ENCODE peak calls at places on chromosomes 3 and 15, in seven cellular contexts. B is A549, M is tibial nerve, D is cardiac fibroblast, N is heart left ventricle, V is choroid plexus epithelial cell, L is lung. I is an unnamed sample.

GRCh38 chr3:171620825-171621434 is 160.7 kb upstream of the TNIK start:
- DNase-seq in B (no peak), M (no peak), D (peak), N (no peak), V (peak), L (no peak), I (no peak)

GRCh38 chr3:186254676-186255665 is 107.1 kb downstream of the DGKG start:
- DNase-seq in B (no peak), M (no peak), D (no peak), N (no peak), V (no peak), L (no peak), I (no peak)

GRCh38 chr3:15520804-15521572 is 518 bp downstream of the COLQ start:
- DNase-seq in B (no peak), M (no peak), D (no peak), N (no peak), V (no peak), L (no peak), I (no peak)

GRCh38 chr15:22884344-22884743 is 45.9 kb downstream of the NIPA2 start:
- DNase-seq in B (no peak), M (no peak), D (no peak), N (no peak), V (peak), L (no peak), I (no peak)

GRCh38 chr15:49622561-49622960 is 1.7 kb downstream of the DTWD1 start:
- DNase-seq in B (peak), M (no peak), D (peak), N (no peak), V (peak), L (no peak), I (no peak)

GRCh38 chr3:143608966-143609365 is 239.3 kb downstream of the SLC9A9 start:
- DNase-seq in B (no peak), M (no peak), D (peak), N (no peak), V (peak), L (no peak), I (no peak)

GRCh38 chr3:18087963-18088362 is 337.2 kb downstream of the SATB1 start:
- DNase-seq in B (no peak), M (no peak), D (no peak), N (no peak), V (no peak), L (no peak), I (no peak)

GRCh38 chr3:177776656-177777055 is 579.4 kb upstream of the TBL1XR1 start:
- DNase-seq in B (no peak), M (no peak), D (peak), N (no peak), V (peak), L (no peak), I (no peak)

GRCh38 chr3:127074900-127075360 is 92.0 kb downstream of the PLXNA1 start:
- DNase-seq in B (no peak), M (no peak), D (peak), N (peak), V (peak), L (no peak), I (no peak)

GRCh38 chr3:160027541-160028195 is 39.0 kb downstream of the IL12A start:
- DNase-seq in B (peak), M (no peak), D (peak), N (no peak), V (peak), L (no peak), I (no peak)

GRCh38 chr3:158770254-158771017 is 31.4 kb upstream of the MFSD1 start:
- DNase-seq in B (peak), M (no peak), D (peak), N (no peak), V (peak), L (no peak), I (no peak)

GRCh38 chr3:104273046-104273649 is 1093.6 kb upstream of the ALCAM start:
- DNase-seq in B (peak), M (no peak), D (peak), N (no peak), V (peak), L (no peak), I (no peak)

GRCh38 chr15:76376029-76376428 is 39.5 kb downstream of the ISL2 start:
- DNase-seq in B (no peak), M (no peak), D (no peak), N (peak), V (peak), L (peak), I (no peak)

GRCh38 chr15:34490421-34491193 is 53.0 kb upstream of the GOLGA8A start:
- DNase-seq in B (no peak), M (no peak), D (no peak), N (no peak), V (no peak), L (no peak), I (no peak)

GRCh38 chr3:183768114-183768513 is 57.3 kb downstream of the MAP6D1 start:
- DNase-seq in B (no peak), M (no peak), D (no peak), N (no peak), V (no peak), L (peak), I (no peak)

GRCh38 chr15:31100738-31101137 is 787 bp downstream of the TRPM1 start:
- DNase-seq in B (no peak), M (no peak), D (no peak), N (no peak), V (no peak), L (no peak), I (no peak)

GRCh38 chr3:64093825-64094712 is 70.8 kb upstream of the PSMD6 start:
- DNase-seq in B (no peak), M (no peak), D (no peak), N (no peak), V (no peak), L (no peak), I (no peak)

GRCh38 chr15:91258436-91258779 is 158.4 kb downstream of the SV2B start:
- DNase-seq in B (peak), M (no peak), D (no peak), N (no peak), V (no peak), L (no peak), I (peak)

GRCh38 chr3:138078096-138078495 is 37.3 kb downstream of the DZIP1L start:
- DNase-seq in B (peak), M (no peak), D (peak), N (no peak), V (peak), L (no peak), I (no peak)

GRCh38 chr3:16399473-16399872 is 114.0 kb downstream of the RFTN1 start:
- DNase-seq in B (peak), M (no peak), D (peak), N (no peak), V (peak), L (peak), I (no peak)

DNA sequence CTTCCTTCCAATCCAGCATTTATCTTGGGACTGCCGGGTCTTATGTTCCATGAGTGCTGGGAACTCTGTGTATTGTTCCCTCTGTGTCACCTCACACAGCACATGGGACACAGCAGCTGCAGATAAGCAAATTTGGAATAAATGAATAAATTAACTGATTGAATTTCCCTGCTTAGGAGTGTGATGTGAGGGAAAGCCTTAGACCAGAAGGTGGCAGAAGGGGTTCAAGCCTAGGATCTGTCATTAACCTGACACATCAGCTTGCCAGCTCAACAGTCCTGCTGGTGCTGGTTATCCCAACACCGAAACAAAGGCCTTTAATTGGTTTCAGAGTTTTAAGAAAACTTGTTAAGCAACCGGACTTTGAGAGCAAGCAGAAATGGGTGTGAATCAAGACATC is 114.4 kb downstream of the OXSM start:
- DNase-seq in B (no peak), M (no peak), D (no peak), N (no peak), V (no peak), L (no peak), I (peak)
- TF ChIP-seq CTCF in B (no peak), M (peak), D (no peak), N (peak), V (no peak), L (no peak), I (no peak)

DNA sequence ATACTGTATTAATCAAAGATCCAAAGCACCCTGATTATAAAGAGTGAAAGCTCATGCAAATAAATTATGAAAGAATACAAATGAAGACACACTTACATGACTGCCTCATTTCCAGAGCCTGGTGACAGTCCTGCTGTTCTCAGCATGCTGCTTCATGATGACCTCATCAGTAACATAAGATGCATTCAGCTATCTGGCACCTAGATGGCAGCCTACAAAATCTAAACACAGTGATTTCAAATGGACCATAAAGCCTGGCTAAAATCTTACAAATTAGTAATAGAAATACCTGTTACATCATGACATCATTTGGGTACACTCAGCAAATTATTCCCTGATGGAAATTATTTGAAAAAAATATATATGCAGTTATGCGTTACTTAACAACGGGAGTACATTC is 207.0 kb downstream of the EPHA3 start:
- DNase-seq in B (peak), M (no peak), D (peak), N (no peak), V (peak), L (no peak), I (no peak)
- TF ChIP-seq CTCF in B (no peak), M (no peak), D (peak), N (no peak), V (peak), L (no peak), I (no peak)

GRCh38 chr3:67540198-67540894 is 114.1 kb downstream of the SUCLG2 start:
- DNase-seq in B (no peak), M (no peak), D (no peak), N (no peak), V (no peak), L (no peak), I (no peak)
- TF ChIP-seq CTCF in B (no peak), M (no peak), D (no peak), N (no peak), V (no peak), L (no peak), I (no peak)

GRCh38 chr3:188279696-188280398 is 125.9 kb downstream of the LPP start:
- DNase-seq in B (no peak), M (no peak), D (no peak), N (no peak), V (no peak), L (no peak), I (no peak)
- TF ChIP-seq CTCF in B (no peak), M (no peak), D (no peak), N (no peak), V (no peak), L (no peak), I (no peak)

DNA sequence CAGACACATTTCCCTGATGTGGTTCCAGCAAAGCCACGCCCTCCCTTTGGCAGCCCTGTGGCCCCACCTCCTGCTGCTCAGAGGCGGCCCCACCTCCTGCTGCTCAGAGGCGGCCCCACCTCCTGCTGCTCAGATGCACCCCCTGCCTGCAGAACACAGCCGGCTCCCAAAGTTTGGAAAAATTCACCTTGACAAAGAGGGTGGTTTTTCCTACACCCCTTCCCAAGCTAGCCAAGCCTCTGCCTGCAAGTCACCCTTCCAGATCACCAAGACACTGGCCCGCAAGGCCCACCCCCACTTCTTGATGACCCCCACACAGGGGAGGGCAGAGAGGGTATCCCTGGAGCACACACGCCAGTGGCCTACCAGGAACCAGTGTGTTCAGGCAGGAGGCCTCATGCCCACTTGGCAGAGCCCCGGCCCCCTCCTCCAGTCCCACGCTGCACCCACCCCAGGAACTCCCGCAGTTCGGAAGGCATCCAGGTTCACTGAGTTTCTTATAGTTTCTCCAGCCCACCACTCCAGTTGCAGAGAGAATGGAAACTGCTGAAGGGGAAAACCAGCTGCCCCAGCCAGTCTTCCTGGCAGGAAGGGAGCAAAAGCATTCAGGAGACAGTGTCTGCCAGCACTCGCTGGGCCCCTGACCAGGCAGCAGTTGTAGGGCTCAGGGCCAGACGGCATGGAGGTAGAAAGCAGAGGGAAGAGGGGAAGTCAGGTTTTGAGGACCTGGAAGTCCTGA is 2.3 kb upstream of the HAPLN3 start:
- DNase-seq in B (peak), M (peak), D (peak), N (peak), V (peak), L (peak), I (peak)
- TF ChIP-seq CTCF in B (peak), M (peak), D (peak), N (peak), V (peak), L (peak), I (no peak)

DNA sequence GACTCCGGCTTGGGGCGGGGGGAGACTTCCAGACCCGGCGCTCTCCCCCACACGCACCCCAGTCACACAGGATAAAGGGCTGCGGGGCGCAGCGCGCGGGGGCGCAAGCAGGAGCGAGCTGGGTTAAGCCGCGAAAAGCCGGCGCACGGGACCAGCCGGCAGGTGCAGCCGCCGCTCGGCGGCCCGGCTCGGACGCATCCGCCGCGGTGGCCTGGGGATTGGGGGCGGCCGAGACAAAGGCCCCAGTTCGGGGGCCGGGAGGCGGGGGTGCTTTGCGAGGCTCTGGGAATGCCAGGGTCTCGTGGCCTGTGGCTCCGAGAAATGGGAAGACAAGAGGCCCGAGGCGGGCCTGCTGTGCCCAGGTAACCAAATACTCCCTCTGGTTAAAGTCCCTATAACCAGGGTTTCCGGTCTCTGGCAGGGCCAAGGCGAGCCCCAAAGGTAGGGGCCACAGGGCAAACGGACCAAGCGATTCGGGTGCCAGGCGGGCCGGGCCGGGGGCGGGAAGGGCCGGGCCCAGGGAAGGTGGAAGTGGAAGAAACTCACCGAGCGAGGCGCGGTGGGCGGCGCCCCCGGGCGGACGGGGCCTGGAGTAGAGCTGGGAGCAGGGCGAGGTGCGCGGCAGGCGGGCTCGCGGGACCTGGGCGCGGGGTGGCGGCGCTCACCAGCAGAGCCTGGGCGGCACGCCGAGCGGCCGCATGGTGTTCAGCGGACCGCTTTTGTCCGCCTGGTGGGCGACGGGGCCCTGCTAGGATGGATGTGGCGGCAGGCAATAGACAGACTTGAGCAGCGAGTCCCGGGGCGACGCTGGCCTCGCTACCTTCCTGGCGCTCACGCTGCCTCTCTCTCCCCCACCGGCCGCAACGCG is at the start of gene GATA2:
- DNase-seq in B (no peak), M (no peak), D (no peak), N (no peak), V (no peak), L (no peak), I (peak)
- TF ChIP-seq CTCF in B (no peak), M (no peak), D (no peak), N (no peak), V (no peak), L (no peak), I (no peak)

GRCh38 chr3:125350597-125350996 is 24.5 kb downstream of the ZNF148 start:
- DNase-seq in B (no peak), M (no peak), D (peak), N (no peak), V (no peak), L (no peak), I (no peak)
- TF ChIP-seq CTCF in B (no peak), M (no peak), D (no peak), N (no peak), V (no peak), L (no peak), I (no peak)